ENCODE peak calls at places on chromosomes 7 and 10, in five cellular contexts. One of them, this sample, is unnamed.

GRCh38 chr10:77485847-77486246 is 151.8 kb downstream of the KCNMA1 start:
- DNase-seq in K562: no peak
- DNase-seq in GM12878: no peak
- DNase-seq in SK-N-SH: no peak
- DNase-seq in HepG2: no peak
- DNase-seq in this sample: no peak

GRCh38 chr10:69864321-69864720 is 62.6 kb downstream of the COL13A1 start:
- DNase-seq in SK-N-SH: no peak
- DNase-seq in K562: no peak
- DNase-seq in HepG2: no peak
- DNase-seq in GM12878: no peak
- DNase-seq in this sample: peak

GRCh38 chr10:5550621-5551530 is 26.1 kb downstream of the CALML3 start:
- DNase-seq in SK-N-SH: no peak
- DNase-seq in HepG2: no peak
- DNase-seq in GM12878: no peak
- DNase-seq in K562: peak
- DNase-seq in this sample: no peak

GRCh38 chr10:7797582-7797981 is 9.6 kb downstream of the ATP5F1C start:
- DNase-seq in GM12878: no peak
- DNase-seq in HepG2: no peak
- DNase-seq in SK-N-SH: peak
- DNase-seq in K562: peak
- DNase-seq in this sample: peak

GRCh38 chr10:79445217-79445707 is at the start of gene ZCCHC24:
- DNase-seq in HepG2: no peak
- DNase-seq in SK-N-SH: no peak
- DNase-seq in GM12878: no peak
- DNase-seq in K562: peak
- DNase-seq in this sample: peak

GRCh38 chr7:28316489-28316888 is 95.8 kb upstream of the CREB5 start:
- DNase-seq in K562: no peak
- DNase-seq in GM12878: no peak
- DNase-seq in HepG2: no peak
- DNase-seq in SK-N-SH: no peak
- DNase-seq in this sample: no peak

GRCh38 chr7:155766386-155766785 is 45.9 kb downstream of the SHH start:
- DNase-seq in GM12878: no peak
- DNase-seq in K562: no peak
- DNase-seq in SK-N-SH: no peak
- DNase-seq in HepG2: no peak
- DNase-seq in this sample: no peak

GRCh38 chr7:45897042-45897690 is 8.9 kb downstream of the IGFBP1 start:
- DNase-seq in SK-N-SH: no peak
- DNase-seq in GM12878: no peak
- DNase-seq in HepG2: no peak
- DNase-seq in K562: no peak
- DNase-seq in this sample: no peak

GRCh38 chr7:47873767-47874166 is 74.5 kb downstream of the PKD1L1 start:
- DNase-seq in GM12878: no peak
- DNase-seq in SK-N-SH: no peak
- DNase-seq in K562: no peak
- DNase-seq in HepG2: no peak
- DNase-seq in this sample: no peak

GRCh38 chr10:118868618-118869017 is 113.8 kb upstream of the CACUL1 start:
- DNase-seq in HepG2: no peak
- DNase-seq in SK-N-SH: no peak
- DNase-seq in GM12878: no peak
- DNase-seq in K562: no peak
- DNase-seq in this sample: no peak

GRCh38 chr10:74981831-74982633 is 129.4 kb upstream of the SAMD8 start:
- DNase-seq in K562: no peak
- DNase-seq in SK-N-SH: no peak
- DNase-seq in GM12878: no peak
- DNase-seq in HepG2: no peak
- DNase-seq in this sample: no peak

GRCh38 chr10:1132584-1132983 is 76.4 kb downstream of the WDR37 start:
- DNase-seq in K562: no peak
- DNase-seq in GM12878: no peak
- DNase-seq in SK-N-SH: no peak
- DNase-seq in HepG2: no peak
- DNase-seq in this sample: no peak

GRCh38 chr7:47950714-47951113 is 2.4 kb upstream of the PKD1L1 start:
- DNase-seq in GM12878: no peak
- DNase-seq in SK-N-SH: no peak
- DNase-seq in K562: peak
- DNase-seq in HepG2: no peak
- DNase-seq in this sample: no peak

GRCh38 chr7:100825760-100826545 is 1.4 kb downstream of the EPHB4 start:
- DNase-seq in K562: peak
- DNase-seq in SK-N-SH: peak
- DNase-seq in GM12878: no peak
- DNase-seq in HepG2: peak
- DNase-seq in this sample: no peak

GRCh38 chr10:118031351-118032075 is 15.2 kb downstream of the RAB11FIP2 start:
- DNase-seq in SK-N-SH: no peak
- DNase-seq in GM12878: no peak
- DNase-seq in K562: no peak
- DNase-seq in HepG2: no peak
- DNase-seq in this sample: no peak

GRCh38 chr10:45265995-45266394 is 49.4 kb downstream of the OR13A1 start:
- DNase-seq in SK-N-SH: no peak
- DNase-seq in HepG2: no peak
- DNase-seq in K562: peak
- DNase-seq in GM12878: no peak
- DNase-seq in this sample: no peak

GRCh38 chr10:132589015-132589414 is 51.4 kb downstream of the INPP5A start:
- DNase-seq in K562: no peak
- DNase-seq in GM12878: no peak
- DNase-seq in SK-N-SH: no peak
- DNase-seq in HepG2: no peak
- DNase-seq in this sample: no peak

GRCh38 chr7:21543528-21544302 is 876 bp downstream of the DNAH11 start:
- DNase-seq in GM12878: no peak
- DNase-seq in SK-N-SH: peak
- DNase-seq in K562: no peak
- DNase-seq in HepG2: no peak
- DNase-seq in this sample: no peak

GRCh38 chr10:90621577-90621976 is 236.3 kb downstream of the HTR7 start:
- DNase-seq in SK-N-SH: no peak
- DNase-seq in GM12878: no peak
- DNase-seq in HepG2: no peak
- DNase-seq in K562: no peak
- DNase-seq in this sample: no peak

GRCh38 chr10:98790817-98791216 is 344.1 kb upstream of the HPS1 start:
- DNase-seq in GM12878: no peak
- DNase-seq in K562: peak
- DNase-seq in SK-N-SH: peak
- DNase-seq in HepG2: no peak
- DNase-seq in this sample: peak

GRCh38 chr7:155702616-155703015 is 58.2 kb downstream of the RBM33 start:
- DNase-seq in SK-N-SH: no peak
- DNase-seq in HepG2: no peak
- DNase-seq in K562: no peak
- DNase-seq in GM12878: no peak
- DNase-seq in this sample: no peak

GRCh38 chr10:108801775-108802516 is 1121.4 kb downstream of the XPNPEP1 start:
- DNase-seq in K562: no peak
- DNase-seq in HepG2: no peak
- DNase-seq in SK-N-SH: no peak
- DNase-seq in GM12878: no peak
- DNase-seq in this sample: no peak

GRCh38 chr7:28748934-28749584 is 209.1 kb downstream of the TRIL start:
- DNase-seq in HepG2: no peak
- DNase-seq in SK-N-SH: no peak
- DNase-seq in GM12878: no peak
- DNase-seq in K562: peak
- DNase-seq in this sample: peak

GRCh38 chr10:101878869-101879268 is 35.3 kb upstream of the KCNIP2 start:
- DNase-seq in SK-N-SH: no peak
- DNase-seq in HepG2: no peak
- DNase-seq in K562: no peak
- DNase-seq in GM12878: no peak
- DNase-seq in this sample: no peak

GRCh38 chr7:104272767-104273384 is 55.5 kb upstream of the LHFPL3 start:
- DNase-seq in K562: peak
- DNase-seq in HepG2: peak
- DNase-seq in SK-N-SH: peak
- DNase-seq in GM12878: no peak
- DNase-seq in this sample: peak

GRCh38 chr7:33744293-33744692 is 161.0 kb upstream of the BMPER start:
- DNase-seq in SK-N-SH: no peak
- DNase-seq in GM12878: no peak
- DNase-seq in HepG2: peak
- DNase-seq in K562: peak
- DNase-seq in this sample: peak

GRCh38 chr7:33742999-33743587 is 162.2 kb upstream of the BMPER start:
- DNase-seq in K562: no peak
- DNase-seq in SK-N-SH: no peak
- DNase-seq in HepG2: no peak
- DNase-seq in GM12878: no peak
- DNase-seq in this sample: no peak

GRCh38 chr7:33745934-33746333 is 159.4 kb upstream of the BMPER start:
- DNase-seq in HepG2: no peak
- DNase-seq in K562: no peak
- DNase-seq in SK-N-SH: no peak
- DNase-seq in GM12878: no peak
- DNase-seq in this sample: no peak

GRCh38 chr7:33742521-33742920 is 162.8 kb upstream of the BMPER start:
- DNase-seq in HepG2: no peak
- DNase-seq in K562: no peak
- DNase-seq in SK-N-SH: no peak
- DNase-seq in GM12878: no peak
- DNase-seq in this sample: no peak

DNA sequence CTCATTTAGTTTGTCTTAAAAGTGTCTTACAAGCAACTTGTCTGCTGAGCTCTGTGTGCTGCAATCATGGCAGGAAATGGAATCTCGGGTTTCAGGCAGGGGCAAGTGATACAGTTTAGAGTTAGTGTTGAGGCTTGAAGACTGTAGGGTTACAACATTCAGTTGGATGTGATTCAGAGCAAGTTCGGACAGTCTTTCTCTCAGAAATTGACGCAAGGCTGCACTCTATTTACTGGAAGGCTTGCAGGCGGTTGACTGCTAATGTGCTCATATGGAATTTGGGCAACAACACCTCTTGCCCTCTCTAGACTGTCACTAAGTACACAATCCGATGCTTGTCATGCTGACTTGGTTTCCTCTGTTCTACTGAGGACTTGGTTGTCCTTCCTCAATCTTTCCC is 161.7 kb upstream of the BMPER start:
- DNase-seq in GM12878: no peak
- DNase-seq in K562: no peak
- DNase-seq in SK-N-SH: no peak
- DNase-seq in HepG2: no peak
- DNase-seq in this sample: no peak
- TF ChIP-seq ZBTB33 in GM12878: no peak
- TF ChIP-seq ZBTB33 in K562: no peak
- TF ChIP-seq ZBTB33 in SK-N-SH: no peak
- TF ChIP-seq ZBTB33 in HepG2: no peak
- TF ChIP-seq ZBTB33 in this sample: no peak

DNA sequence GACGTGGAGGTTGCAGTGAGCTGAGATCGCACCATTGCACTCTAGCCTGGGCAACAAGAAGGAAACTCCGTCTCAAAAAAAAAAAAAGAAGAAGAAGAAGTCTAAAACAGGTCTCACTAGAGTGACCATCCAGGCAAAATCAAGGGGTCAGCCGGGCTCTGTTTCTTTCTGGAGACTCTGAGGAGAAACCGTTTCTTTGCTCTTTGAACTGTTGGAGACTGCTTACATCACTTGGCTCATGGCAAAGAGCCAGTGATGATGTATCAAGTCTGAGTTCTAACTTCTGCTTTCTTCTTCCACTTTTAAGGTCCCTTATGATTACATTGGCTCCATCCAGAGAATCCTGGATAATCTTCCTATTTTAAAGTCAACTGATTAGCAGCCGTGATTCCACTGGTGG is 306.8 kb downstream of the WDR11 start:
- DNase-seq in HepG2: no peak
- DNase-seq in K562: peak
- DNase-seq in SK-N-SH: no peak
- DNase-seq in GM12878: no peak
- DNase-seq in this sample: no peak
- TF ChIP-seq ZBTB33 in HepG2: no peak
- TF ChIP-seq ZBTB33 in K562: no peak
- TF ChIP-seq ZBTB33 in SK-N-SH: no peak
- TF ChIP-seq ZBTB33 in GM12878: no peak
- TF ChIP-seq ZBTB33 in this sample: no peak

GRCh38 chr7:2163565-2163964 is 69.2 kb downstream of the MAD1L1 start:
- DNase-seq in SK-N-SH: peak
- DNase-seq in GM12878: no peak
- DNase-seq in HepG2: no peak
- DNase-seq in K562: no peak
- DNase-seq in this sample: no peak

GRCh38 chr7:2165239-2165609 is 67.5 kb downstream of the MAD1L1 start:
- DNase-seq in K562: peak
- DNase-seq in GM12878: no peak
- DNase-seq in SK-N-SH: peak
- DNase-seq in HepG2: no peak
- DNase-seq in this sample: no peak

GRCh38 chr7:2162959-2163358 is 69.8 kb downstream of the MAD1L1 start:
- DNase-seq in GM12878: no peak
- DNase-seq in SK-N-SH: peak
- DNase-seq in HepG2: no peak
- DNase-seq in K562: no peak
- DNase-seq in this sample: no peak

GRCh38 chr7:2164646-2165045 is 68.1 kb downstream of the MAD1L1 start:
- DNase-seq in HepG2: no peak
- DNase-seq in GM12878: no peak
- DNase-seq in SK-N-SH: peak
- DNase-seq in K562: no peak
- DNase-seq in this sample: no peak

GRCh38 chr7:2164156-2164555 is 68.6 kb downstream of the MAD1L1 start:
- DNase-seq in GM12878: no peak
- DNase-seq in HepG2: no peak
- DNase-seq in SK-N-SH: peak
- DNase-seq in K562: no peak
- DNase-seq in this sample: no peak
- TF ChIP-seq ZBTB33 in GM12878: no peak
- TF ChIP-seq ZBTB33 in HepG2: no peak
- TF ChIP-seq ZBTB33 in SK-N-SH: no peak
- TF ChIP-seq ZBTB33 in K562: no peak
- TF ChIP-seq ZBTB33 in this sample: no peak

DNA sequence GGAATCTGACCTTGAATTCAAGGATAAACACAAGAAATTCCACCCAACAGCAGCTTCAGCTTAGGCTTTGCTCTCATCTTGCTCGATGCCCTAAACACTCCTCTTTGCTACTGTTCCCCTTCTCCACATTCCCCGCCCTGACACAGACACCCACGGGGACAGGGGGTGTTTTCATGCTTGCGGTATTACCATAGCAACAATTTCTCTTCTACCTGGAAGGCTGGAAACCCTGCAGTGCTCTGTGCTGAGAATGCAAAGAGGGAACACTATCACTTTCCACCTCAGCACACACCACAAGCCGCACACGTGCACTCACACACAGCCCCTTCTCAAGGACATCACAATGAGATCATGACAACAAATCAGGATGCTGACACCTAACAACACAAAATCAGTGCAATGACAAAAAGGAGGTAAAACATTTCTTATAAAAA is 81.5 kb downstream of the RNF216 start:
- DNase-seq in K562: no peak
- DNase-seq in GM12878: peak
- DNase-seq in SK-N-SH: no peak
- DNase-seq in HepG2: no peak
- DNase-seq in this sample: no peak
- TF ChIP-seq ZBTB33 in K562: no peak
- TF ChIP-seq ZBTB33 in GM12878: no peak
- TF ChIP-seq ZBTB33 in SK-N-SH: no peak
- TF ChIP-seq ZBTB33 in HepG2: no peak
- TF ChIP-seq ZBTB33 in this sample: no peak

This sample was measured in HCT116.